ENCODE peak calls at places on chromosomes 1 and 21, in seven cellular contexts. T is tibial nerve; Q is CD8-positive, alpha-beta T cell; B is endothelial cell of umbilical vein; V is endothelial cell; U is fibroblast of the aortic adventitia; Z is dorsolateral prefrontal cortex. H is an unnamed sample.

GRCh38 chr1:35603468-35603867 is 30.4 kb downstream of the TFAP2E start:
- DNase-seq in T (no peak), Q (no peak), B (no peak), V (no peak), U (no peak), Z (no peak), H (no peak)

GRCh38 chr1:17861685-17862084 is 106.6 kb downstream of the ACTL8 start:
- DNase-seq in T (no peak), Q (no peak), B (no peak), V (no peak), U (no peak), Z (no peak), H (no peak)

GRCh38 chr1:75630004-75630403 is 19.1 kb upstream of the SLC44A5 start:
- DNase-seq in T (no peak), Q (no peak), B (no peak), V (no peak), U (no peak), Z (no peak), H (no peak)

GRCh38 chr1:157691285-157691920 is 9.2 kb downstream of the FCRL3 start:
- DNase-seq in T (no peak), Q (no peak), B (peak; percentile 28), V (peak; percentile 8), U (peak; percentile 20), Z (peak; percentile 28), H (peak; percentile 58)

GRCh38 chr1:68143633-68144032 is 88.7 kb downstream of the WLS start:
- DNase-seq in T (no peak), Q (no peak), B (no peak), V (no peak), U (no peak), Z (no peak), H (no peak)

GRCh38 chr1:228161381-228161780 is 4.2 kb upstream of the IBA57 start:
- DNase-seq in T (no peak), Q (no peak), B (no peak), V (no peak), U (peak; percentile 16), Z (no peak), H (no peak)

GRCh38 chr1:30242722-30243465 is 480.5 kb downstream of the MATN1 start:
- DNase-seq in T (no peak), Q (no peak), B (no peak), V (no peak), U (no peak), Z (no peak), H (peak; percentile 2)

GRCh38 chr1:245956225-245956624 is 550.9 kb downstream of the SMYD3 start:
- DNase-seq in T (no peak), Q (peak; percentile 24), B (peak; percentile 77), V (no peak), U (no peak), Z (no peak), H (no peak)

GRCh38 chr1:90012305-90012704 is 17.4 kb downstream of the ZNF326 start:
- DNase-seq in T (no peak), Q (no peak), B (no peak), V (no peak), U (no peak), Z (no peak), H (no peak)

GRCh38 chr1:218345673-218346390 is 696 bp downstream of the TGFB2 start:
- DNase-seq in T (no peak), Q (no peak), B (peak; percentile 74), V (peak; percentile 66), U (peak; percentile 79), Z (peak; percentile 40), H (peak; percentile 81)

GRCh38 chr21:35737899-35738341 is 322.4 kb downstream of the SETD4 start:
- DNase-seq in T (peak; percentile 56), Q (no peak), B (no peak), V (no peak), U (peak; percentile 80), Z (peak; percentile 18), H (no peak)

GRCh38 chr1:89931950-89932349 is 63.0 kb upstream of the ZNF326 start:
- DNase-seq in T (no peak), Q (no peak), B (no peak), V (no peak), U (no peak), Z (no peak), H (no peak)

GRCh38 chr21:44013380-44014088 is 1.4 kb downstream of the TRAPPC10 start:
- DNase-seq in T (no peak), Q (peak; percentile 19), B (peak; percentile 37), V (peak; percentile 20), U (peak; percentile 14), Z (no peak), H (peak; percentile 28)

GRCh38 chr21:32525282-32525681 is 60.0 kb downstream of the TCP10L start:
- DNase-seq in T (no peak), Q (no peak), B (no peak), V (no peak), U (no peak), Z (no peak), H (no peak)

GRCh38 chr21:25967566-25968438 is 202.8 kb downstream of the APP start:
- DNase-seq in T (no peak), Q (no peak), B (peak; percentile 88), V (no peak), U (peak; percentile 24), Z (no peak), H (peak; percentile 9)

GRCh38 chr1:234745844-234746797 is 136.1 kb upstream of the IRF2BP2 start:
- DNase-seq in T (no peak), Q (no peak), B (peak; percentile 70), V (no peak), U (peak; percentile 36), Z (no peak), H (no peak)

GRCh38 chr1:65059930-65060538 is 88.0 kb upstream of the AK4 start:
- DNase-seq in T (no peak), Q (no peak), B (peak; percentile 69), V (no peak), U (peak; percentile 80), Z (no peak), H (peak; percentile 54)

GRCh38 chr21:39204134-39204533 is 20.9 kb upstream of the PSMG1 start:
- DNase-seq in T (no peak), Q (no peak), B (no peak), V (no peak), U (no peak), Z (no peak), H (no peak)
- TF ChIP-seq CTCF in T (no peak), Q (peak; percentile 29), B (no peak), V (peak; percentile 25), U (peak; percentile 52), Z (peak; percentile 46), H (no peak)

DNA sequence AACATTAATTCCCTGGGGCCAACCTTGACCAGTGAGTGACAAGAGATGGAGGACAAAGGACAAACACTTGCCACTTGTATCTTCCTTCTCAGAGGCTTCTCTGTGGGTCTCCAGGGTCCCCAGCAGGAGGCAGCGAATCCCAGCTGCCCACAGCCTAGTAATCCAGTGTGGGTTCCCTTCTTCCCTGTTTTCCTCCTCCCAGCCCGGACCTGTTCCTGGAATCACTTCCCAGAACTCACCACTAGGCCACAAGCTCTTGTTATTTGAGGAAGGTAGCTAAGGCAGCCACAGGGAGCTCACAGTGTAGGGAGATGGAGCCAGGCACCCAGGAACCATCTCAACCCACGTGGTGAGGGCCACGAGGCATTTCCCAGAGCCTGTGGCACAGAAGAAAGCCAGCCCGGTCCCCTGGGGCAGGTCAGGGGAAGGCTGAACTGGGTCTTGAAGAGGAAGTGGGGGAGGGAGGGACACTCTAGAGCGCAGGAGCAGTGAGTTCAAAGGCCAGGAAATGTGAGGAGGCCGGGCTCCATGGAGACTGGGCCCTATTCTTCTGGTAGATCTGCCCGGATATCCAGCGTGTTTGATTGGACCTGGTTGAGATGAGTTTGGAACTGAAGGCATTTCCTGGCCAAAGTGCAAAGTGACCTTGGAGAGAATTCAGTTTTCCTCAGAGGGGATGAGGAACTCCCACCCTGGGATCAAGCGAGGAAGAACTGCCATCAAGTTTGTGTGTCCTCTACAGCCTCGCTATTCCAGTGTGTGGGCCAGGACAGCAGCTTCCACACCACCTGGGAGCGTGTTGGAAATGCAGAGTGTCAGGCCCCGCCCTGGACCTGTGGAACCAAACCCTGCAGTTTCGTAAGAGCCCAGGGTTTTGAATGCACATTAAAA is 20.3 kb upstream of the C2CD2 start:
- DNase-seq in T (peak; percentile 4), Q (no peak), B (peak; percentile 14), V (no peak), U (no peak), Z (no peak), H (peak; percentile 19)
- TF ChIP-seq CTCF in T (no peak), Q (no peak), B (peak; percentile 38), V (peak; percentile 44), U (peak; percentile 15), Z (no peak), H (no peak)

DNA sequence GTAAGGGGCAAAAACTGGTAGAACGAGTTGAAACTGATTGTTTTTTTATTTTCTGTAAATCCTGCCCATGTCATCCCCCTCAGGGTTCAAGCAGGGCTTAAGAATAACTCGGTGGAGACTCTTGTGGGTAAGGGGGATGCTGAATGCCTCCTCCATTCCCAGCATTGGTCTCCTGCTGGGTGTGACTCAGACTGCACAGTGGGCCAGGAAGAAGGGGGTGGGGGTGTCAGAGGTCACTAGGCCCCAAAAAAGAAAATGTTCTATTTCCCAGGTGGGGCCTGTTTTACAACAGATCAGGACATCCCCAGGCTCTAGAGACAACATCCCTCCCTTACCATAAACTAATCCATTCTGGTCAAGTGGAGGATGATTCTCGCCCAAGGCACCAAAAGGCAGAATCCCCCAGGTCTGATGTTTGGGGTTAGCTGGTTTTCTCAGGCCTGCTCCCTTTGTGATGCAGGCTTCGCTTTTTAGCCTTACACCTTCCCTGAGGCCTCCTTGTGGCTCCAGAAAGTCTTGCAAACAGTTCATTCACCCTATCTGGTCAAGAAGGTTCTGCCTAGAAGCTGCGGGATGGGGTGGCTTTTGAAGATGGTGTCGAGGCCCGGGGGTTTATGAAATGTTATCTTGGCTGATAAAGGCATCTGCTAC is 10.7 kb upstream of the GRHL3 start:
- DNase-seq in T (no peak), Q (no peak), B (no peak), V (no peak), U (peak; percentile 31), Z (no peak), H (peak; percentile 50)
- TF ChIP-seq CTCF in T (no peak), Q (no peak), B (peak; percentile 17), V (no peak), U (peak; percentile 42), Z (no peak), H (no peak)

DNA sequence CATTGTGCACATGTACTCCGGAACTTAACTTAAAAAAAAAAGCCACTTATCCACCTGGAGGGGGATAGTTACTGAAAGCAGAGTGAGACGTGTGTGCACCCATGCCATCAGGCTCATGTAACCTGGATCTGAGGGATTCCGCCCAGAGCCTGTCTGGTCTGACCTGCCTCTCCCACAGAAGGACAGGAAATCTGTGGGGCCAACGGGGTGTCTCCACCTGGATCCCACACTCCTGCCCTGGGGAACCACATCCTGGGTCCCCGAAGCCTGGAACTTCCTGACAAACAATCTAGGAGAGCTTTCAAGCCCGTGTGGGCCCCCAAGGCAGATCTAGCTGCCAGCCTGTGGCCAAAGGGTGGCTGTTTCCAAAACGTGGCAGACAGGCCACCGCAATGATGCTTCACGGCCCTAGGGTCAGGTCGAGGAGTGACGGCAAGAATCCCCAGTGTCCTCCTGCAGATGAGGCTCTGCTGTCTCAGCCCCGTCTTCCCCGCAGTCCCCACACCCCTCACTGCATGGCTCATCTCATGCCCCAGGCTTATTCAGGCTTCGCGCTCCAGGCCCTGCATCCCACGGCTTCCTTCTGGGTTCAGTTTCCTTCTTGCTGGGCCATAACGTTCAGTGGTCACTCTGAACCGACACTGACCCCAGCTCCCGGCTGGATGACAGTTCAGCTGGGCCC is 21.0 kb upstream of the PCBP3 start:
- DNase-seq in T (no peak), Q (no peak), B (no peak), V (no peak), U (no peak), Z (no peak), H (no peak)
- TF ChIP-seq CTCF in T (no peak), Q (no peak), B (no peak), V (no peak), U (no peak), Z (no peak), H (no peak)

GRCh38 chr1:176691251-176692228 is 228.6 kb downstream of the PAPPA2 start:
- DNase-seq in T (peak; percentile 28), Q (no peak), B (peak; percentile 3), V (peak; percentile 39), U (peak; percentile 75), Z (no peak), H (peak; percentile 81)
- TF ChIP-seq CTCF in T (peak; percentile 39), Q (peak; percentile 39), B (peak; percentile 36), V (peak; percentile 56), U (peak; percentile 85), Z (peak; percentile 63), H (peak; percentile 89)

H was measured in MCF 10A.